ENCODE peak calls at places on chromosomes 4 and X, in four cellular contexts. F is K562, D is WTC11, E is GM12878. A is an unnamed sample.

GRCh38 chr4:20370284-20370683 is 118.6 kb downstream of the SLIT2 start:
- DNase-seq in E (no peak), D (no peak), F (no peak), A (no peak)

GRCh38 chrX:131841496-131842410 is 181.3 kb upstream of the STK26 start:
- DNase-seq in E (no peak), F (peak), D (peak), A (peak)

GRCh38 chrX:47179221-47179927 is 14.3 kb upstream of the UBA1 start:
- DNase-seq in D (no peak), E (no peak), F (no peak), A (no peak)

GRCh38 chr4:134628074-134628473 is 426.5 kb upstream of the PABPC4L start:
- DNase-seq in D (no peak), E (no peak), F (no peak), A (no peak)

GRCh38 chr4:41658106-41658505 is 90.4 kb downstream of the PHOX2B start:
- DNase-seq in D (no peak), E (no peak), F (no peak), A (no peak)

GRCh38 chr4:67714955-67715354 is 14.0 kb upstream of the UBA6 start:
- DNase-seq in E (no peak), D (no peak), F (peak), A (no peak)

GRCh38 chr4:20015825-20016224 is 235.9 kb upstream of the SLIT2 start:
- DNase-seq in D (no peak), F (no peak), E (no peak), A (no peak)

GRCh38 chr4:163384434-163384833 is 40.7 kb downstream of the NPY5R start:
- DNase-seq in D (no peak), E (no peak), F (no peak), A (no peak)

GRCh38 chrX:1466971-1467561 is 14.4 kb upstream of the ASMTL start:
- DNase-seq in E (no peak), F (no peak), D (no peak), A (no peak)

GRCh38 chrX:139025822-139026221 is 314.3 kb upstream of the FGF13 start:
- DNase-seq in E (no peak), F (no peak), D (no peak), A (no peak)

GRCh38 chr4:184548651-184549341 is 74.4 kb upstream of the IRF2 start:
- DNase-seq in E (no peak), D (peak), F (peak), A (peak)

GRCh38 chr4:6885953-6886557 is 23.6 kb upstream of the TBC1D14 start:
- DNase-seq in F (no peak), D (no peak), E (peak), A (no peak)

GRCh38 chrX:71542411-71542810 is 9.5 kb downstream of the OGT start:
- DNase-seq in E (no peak), F (no peak), D (no peak), A (no peak)

GRCh38 chr4:102180080-102180479 is 165.2 kb downstream of the SLC39A8 start:
- DNase-seq in F (no peak), D (no peak), E (no peak), A (no peak)

GRCh38 chr4:103067841-103068547 is 8.6 kb downstream of the SLC9B2 start:
- DNase-seq in D (no peak), E (no peak), F (no peak), A (no peak)

GRCh38 chr4:87375719-87376291 is 15.2 kb downstream of the HSD17B11 start:
- DNase-seq in E (no peak), F (peak), D (no peak), A (peak)

GRCh38 chr4:86847576-86847975 is 1.6 kb downstream of the SLC10A6 start:
- DNase-seq in E (no peak), F (no peak), D (no peak), A (no peak)

GRCh38 chr4:179196511-179196910 is 1754.3 kb upstream of the AGA start:
- DNase-seq in F (no peak), E (no peak), D (no peak), A (no peak)

GRCh38 chr4:178215754-178216153 is 773.5 kb upstream of the AGA start:
- DNase-seq in D (no peak), E (no peak), F (no peak), A (no peak)

GRCh38 chr4:169774466-169775445 is 17.0 kb upstream of the HPF1 start:
- DNase-seq in F (peak), D (peak), E (no peak), A (no peak)

GRCh38 chr4:185820119-185821028 is 8.4 kb upstream of the SORBS2 start:
- DNase-seq in F (no peak), D (no peak), E (no peak), A (no peak)

GRCh38 chr4:190015538-190016368 is 11.3 kb downstream of the FRG2 start:
- DNase-seq in F (no peak), E (no peak), D (no peak), A (no peak)

GRCh38 chr4:9913846-9914245 is 107.5 kb downstream of the SLC2A9 start:
- DNase-seq in E (no peak), D (no peak), F (no peak), A (no peak)

GRCh38 chr4:152094851-152095700 is 334.3 kb upstream of the GATB start:
- DNase-seq in E (no peak), D (no peak), F (no peak), A (no peak)

GRCh38 chrX:69154051-69154450 is 11.2 kb downstream of the PJA1 start:
- DNase-seq in F (no peak), D (no peak), E (no peak), A (no peak)

GRCh38 chrX:70422886-70423336 is at the start of gene GDPD2:
- DNase-seq in E (no peak), F (no peak), D (peak), A (peak)

GRCh38 chr4:166675411-166675810 is 558.9 kb downstream of the SPOCK3 start:
- DNase-seq in F (no peak), E (no peak), D (no peak), A (no peak)

GRCh38 chrX:55908685-55909212 is 191.2 kb downstream of the RRAGB start:
- DNase-seq in F (no peak), E (no peak), D (peak), A (no peak)

GRCh38 chrX:11351375-11352295 is 58.4 kb downstream of the AMELX start:
- DNase-seq in D (no peak), F (no peak), E (no peak), A (no peak)

GRCh38 chrX:129777218-129777768 is 2.5 kb upstream of the SASH3 start:
- DNase-seq in D (no peak), E (no peak), F (no peak), A (peak)

GRCh38 chr4:90318208-90318607 is 191.0 kb downstream of the CCSER1 start:
- DNase-seq in D (no peak), F (no peak), E (no peak), A (no peak)

GRCh38 chr4:40337081-40337480 is 1.9 kb downstream of the CHRNA9 start:
- DNase-seq in E (no peak), D (no peak), F (no peak), A (no peak)

GRCh38 chr4:40334591-40335507 is at the start of gene CHRNA9:
- DNase-seq in D (peak), E (no peak), F (no peak), A (no peak)

GRCh38 chr4:40337523-40337922 is 2.4 kb downstream of the CHRNA9 start:
- DNase-seq in E (no peak), F (no peak), D (no peak), A (no peak)

GRCh38 chr4:40335508-40335860 is 351 bp downstream of the CHRNA9 start:
- DNase-seq in D (no peak), E (no peak), F (no peak), A (no peak)

DNA sequence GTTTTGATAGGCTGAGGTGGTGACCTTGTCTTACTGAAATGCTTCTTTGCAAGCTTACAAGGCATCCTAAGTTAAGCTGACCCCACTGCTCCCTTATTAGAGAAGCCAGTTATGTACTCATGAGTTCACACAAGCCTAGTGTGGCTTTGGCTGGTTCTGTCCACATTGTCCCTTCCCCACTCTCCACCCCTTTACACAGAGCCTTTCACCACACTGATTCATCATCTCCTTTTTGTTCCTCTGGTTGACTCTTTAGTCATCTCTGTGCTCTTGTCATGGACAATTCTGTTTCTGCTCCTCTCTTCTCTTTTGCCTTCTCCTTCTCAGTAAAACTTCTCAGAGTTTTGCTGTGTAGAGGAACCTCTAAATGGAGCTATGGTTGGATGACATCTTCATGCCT is 4.9 kb downstream of the CHRNA9 start:
- DNase-seq in D (no peak), F (no peak), E (no peak), A (no peak)
- TF ChIP-seq NR2C2 in D (no peak), F (no peak), E (no peak), A (no peak)

GRCh38 chrX:27186671-27187070 is 276.5 kb downstream of the PPP4R3C start:
- DNase-seq in D (peak), F (peak), E (peak), A (peak)
- TF ChIP-seq NR2C2 in D (no peak), F (no peak), E (no peak), A (no peak)

GRCh38 chr4:52748432-52748831 is 2.8 kb downstream of the ERVMER34-1 start:
- DNase-seq in E (peak), D (no peak), F (no peak), A (no peak)
- TF ChIP-seq NR2C2 in E (no peak), D (no peak), F (no peak), A (no peak)

DNA sequence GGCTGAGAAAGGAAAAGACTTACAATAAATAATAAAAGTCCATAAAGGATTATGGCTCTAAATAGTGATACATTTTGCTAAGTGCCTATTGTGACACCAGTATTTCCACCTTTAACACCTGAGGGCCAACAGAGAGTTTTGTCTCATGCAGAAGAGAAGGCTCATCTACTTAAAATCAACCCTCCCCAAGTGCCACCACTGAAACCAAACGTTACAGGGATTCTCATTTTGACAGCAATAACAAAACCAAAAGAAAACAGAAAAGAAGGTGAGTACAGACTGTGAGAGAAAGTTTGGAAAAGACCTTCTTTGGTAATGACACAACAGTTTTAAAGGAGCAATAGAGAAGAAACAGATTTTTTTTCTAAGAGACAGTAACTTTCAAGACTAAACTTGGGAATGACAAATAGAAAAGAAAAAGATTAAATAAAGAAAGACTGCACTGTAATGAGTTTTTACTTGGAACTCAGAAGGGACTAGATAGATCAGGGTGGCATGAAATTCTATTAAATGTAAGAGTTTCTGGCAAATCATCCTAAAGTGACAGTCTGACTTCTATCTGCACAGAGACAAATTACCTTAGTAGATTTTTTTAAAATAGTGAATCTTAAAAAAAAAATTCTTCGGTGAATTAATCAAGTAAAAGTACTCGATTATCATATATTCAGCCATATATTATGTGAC is 109.7 kb downstream of the ZNF827 start:
- DNase-seq in E (no peak), D (no peak), F (no peak), A (no peak)
- TF ChIP-seq NR2C2 in E (no peak), D (no peak), F (no peak), A (no peak)

GRCh38 chrX:9467181-9467580 is 2.3 kb downstream of the TBL1X start:
- DNase-seq in F (no peak), D (no peak), E (no peak), A (no peak)

GRCh38 chrX:9466711-9467110 is 1.9 kb downstream of the TBL1X start:
- DNase-seq in D (no peak), F (no peak), E (no peak), A (no peak)

GRCh38 chrX:9464435-9465371 is at the start of gene TBL1X:
- DNase-seq in E (no peak), D (peak), F (peak), A (peak)

GRCh38 chrX:9466115-9466495 is 1.2 kb downstream of the TBL1X start:
- DNase-seq in F (peak), D (peak), E (no peak), A (no peak)

GRCh38 chrX:9465380-9466114 is 689 bp downstream of the TBL1X start:
- DNase-seq in F (peak), D (peak), E (no peak), A (no peak)
- TF ChIP-seq NR2C2 in F (no peak), D (no peak), E (no peak), A (no peak)

GRCh38 chr4:38313999-38314561 is 349.9 kb upstream of the KLF3 start:
- DNase-seq in E (no peak), F (peak), D (no peak), A (no peak)
- TF ChIP-seq NR2C2 in E (no peak), F (no peak), D (no peak), A (no peak)

DNA sequence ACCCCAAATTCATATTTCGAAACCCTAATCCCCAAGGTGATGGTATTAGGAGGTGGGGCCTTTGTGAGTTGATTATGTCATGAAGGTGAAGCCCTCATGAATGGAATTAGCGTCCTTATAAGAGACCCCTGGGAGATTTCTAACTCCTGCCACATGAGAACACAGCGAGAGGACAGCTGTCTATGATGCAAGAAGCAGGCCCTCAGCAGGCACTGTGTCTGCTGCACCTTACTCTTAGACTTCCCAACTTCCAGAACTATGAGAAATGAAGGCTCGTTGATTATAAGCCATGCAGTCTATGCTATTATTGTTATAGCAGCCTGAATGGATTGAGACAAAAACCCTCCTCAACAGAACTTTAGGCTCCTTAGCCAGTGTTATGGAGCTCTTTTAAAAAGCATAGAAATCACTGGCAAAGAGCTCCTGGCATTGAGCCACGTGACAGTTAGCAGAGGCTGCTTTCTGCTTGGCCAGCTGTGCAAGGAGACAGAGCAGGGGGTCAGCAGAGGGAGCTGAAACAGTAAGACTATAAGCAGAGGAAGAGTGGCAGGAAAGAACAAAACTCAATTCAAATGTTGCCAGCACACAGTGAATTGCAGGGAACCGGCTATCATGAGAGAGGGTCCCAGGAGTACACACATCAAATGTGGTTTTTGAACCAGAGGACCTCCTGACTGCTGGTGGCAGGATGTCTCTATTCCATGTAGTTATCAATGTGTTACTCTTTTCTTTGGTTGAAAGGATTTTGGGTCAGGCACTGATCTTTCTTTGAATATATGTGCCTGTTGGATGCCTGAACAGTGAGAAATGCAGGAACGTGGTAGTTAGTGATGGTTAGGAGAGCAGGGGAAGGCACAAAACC is 219.3 kb upstream of the FAT1 start:
- DNase-seq in F (no peak), D (no peak), E (no peak), A (no peak)
- TF ChIP-seq NR2C2 in F (no peak), D (no peak), E (no peak), A (no peak)

GRCh38 chr4:30950737-30951136 is 230.6 kb downstream of the PCDH7 start:
- DNase-seq in D (no peak), E (no peak), F (no peak), A (no peak)
- TF ChIP-seq NR2C2 in D (no peak), E (no peak), F (no peak), A (no peak)

GRCh38 chr4:123750044-123750443 is 353.4 kb downstream of the SPRY1 start:
- DNase-seq in F (no peak), E (no peak), D (peak), A (peak)
- TF ChIP-seq NR2C2 in F (no peak), E (no peak), D (no peak), A (no peak)